ENCODE peak calls at places on chromosomes 16 and 17, in ten cellular contexts. N is H7; J is left ventricle myocardium superior; B is right cardiac atrium; F is NB4; D is CD8-positive, alpha-beta memory T cell; Y is HEK293T; H is pulmonary artery endothelial cell; K is stimulated activated CD8-positive, alpha-beta memory T cell treated with anti-CD3 and anti-CD28 coated beads, Interleukin-15, amount 100 ng/mL, for 24 hours; M is activated naive CD8-positive, alpha-beta T cell treated with anti-CD3 and anti-CD28 coated beads for 36 hours. T is an unnamed sample.

GRCh38 chr17:9424071-9424640 is 151.5 kb downstream of the STX8 start:
- DNase-seq in N (peak), J (no peak), B (no peak), F (no peak), D (no peak), Y (no peak), H (no peak), K (no peak), M (no peak), T (no peak)

GRCh38 chr17:69967910-69968411 is 107.1 kb upstream of the KCNJ16 start:
- DNase-seq in N (no peak), J (no peak), B (no peak), F (no peak), D (no peak), Y (no peak), H (peak), K (no peak), M (no peak), T (no peak)

GRCh38 chr16:19878760-19879159 is 5.9 kb downstream of the GPRC5B start:
- DNase-seq in N (no peak), J (no peak), B (no peak), F (no peak), D (no peak), Y (no peak), H (no peak), K (no peak), M (no peak), T (no peak)

GRCh38 chr16:87584271-87584670 is 18.0 kb upstream of the JPH3 start:
- DNase-seq in N (no peak), J (no peak), B (no peak), F (no peak), D (no peak), Y (no peak), H (no peak), K (no peak), M (no peak), T (no peak)

GRCh38 chr16:28003923-28004322 is 59.6 kb downstream of the GSG1L start:
- DNase-seq in N (no peak), J (no peak), B (peak), F (no peak), D (no peak), Y (no peak), H (no peak), K (no peak), M (no peak), T (no peak)

GRCh38 chr16:52785653-52786052 is 238.7 kb upstream of the TOX3 start:
- DNase-seq in N (no peak), J (no peak), B (no peak), F (no peak), D (no peak), Y (no peak), H (no peak), K (no peak), M (no peak), T (no peak)

GRCh38 chr16:11085025-11085485 is 140.7 kb downstream of the CLEC16A start:
- DNase-seq in N (no peak), J (no peak), B (no peak), F (no peak), D (no peak), Y (no peak), H (no peak), K (no peak), M (no peak), T (peak)

GRCh38 chr17:77601054-77601979 is 357.2 kb upstream of the TNRC6C start:
- DNase-seq in N (peak), J (peak), B (peak), F (no peak), D (no peak), Y (no peak), H (no peak), K (no peak), M (no peak), T (no peak)

GRCh38 chr16:89315791-89316581 is 98.5 kb downstream of the ZNF778 start:
- DNase-seq in N (no peak), J (peak), B (peak), F (peak), D (peak), Y (no peak), H (peak), K (no peak), M (peak), T (no peak)

GRCh38 chr17:81870155-81870977 is 771 bp downstream of the ARHGDIA start:
- DNase-seq in N (peak), J (peak), B (peak), F (peak), D (peak), Y (no peak), H (no peak), K (peak), M (peak), T (no peak)

GRCh38 chr17:83002118-83002805 is 77.1 kb upstream of the METRNL start:
- DNase-seq in N (peak), J (peak), B (no peak), F (no peak), D (no peak), Y (no peak), H (no peak), K (no peak), M (no peak), T (no peak)

GRCh38 chr16:31453255-31454204 is 5.8 kb upstream of the ARMC5 start:
- DNase-seq in N (no peak), J (peak), B (peak), F (peak), D (no peak), Y (no peak), H (no peak), K (no peak), M (no peak), T (no peak)

GRCh38 chr17:8482546-8482945 is 46.9 kb downstream of the NDEL1 start:
- DNase-seq in N (no peak), J (no peak), B (no peak), F (no peak), D (no peak), Y (no peak), H (no peak), K (no peak), M (no peak), T (no peak)

GRCh38 chr17:58344047-58344790 is 7.8 kb downstream of the SUPT4H1 start:
- DNase-seq in N (no peak), J (no peak), B (no peak), F (peak), D (peak), Y (no peak), H (no peak), K (no peak), M (peak), T (no peak)

GRCh38 chr16:81551141-81551808 is 106.7 kb downstream of the CMIP start:
- DNase-seq in N (peak), J (no peak), B (no peak), F (peak), D (no peak), Y (no peak), H (no peak), K (no peak), M (no peak), T (no peak)